ENCODE peak calls at places on chromosomes 2 and 18, in four cellular contexts. R is HFF-Myc, I is heart right ventricle, A is brain microvascular endothelial cell. W is an unnamed sample.

GRCh38 chr18:40738321-40738880 is 1216.6 kb upstream of the PIK3C3 start:
- DNase-seq in R (no peak), I (no peak), A (no peak), W (no peak)

GRCh38 chr2:200968162-200968561 is 4.7 kb upstream of the ORC2 start:
- DNase-seq in R (no peak), I (no peak), A (no peak), W (no peak)

GRCh38 chr2:238415036-238415764 is 11.5 kb upstream of the ASB1 start:
- DNase-seq in R (no peak), I (no peak), A (no peak), W (no peak)

GRCh38 chr18:57353940-57354461 is 1.6 kb downstream of the ST8SIA3 start:
- DNase-seq in R (peak), I (peak), A (peak), W (peak)

GRCh38 chr2:30180230-30180629 is 33.4 kb downstream of the YPEL5 start:
- DNase-seq in R (no peak), I (peak), A (no peak), W (peak)

GRCh38 chr2:84960157-84960506 is 10.8 kb upstream of the KCMF1 start:
- DNase-seq in R (no peak), I (no peak), A (no peak), W (no peak)

GRCh38 chr2:100012575-100012974 is 129.8 kb downstream of the AFF3 start:
- DNase-seq in R (no peak), I (no peak), A (no peak), W (no peak)

GRCh38 chr2:112614201-112614840 is 29.9 kb downstream of the CHCHD5 start:
- DNase-seq in R (no peak), I (no peak), A (no peak), W (no peak)

GRCh38 chr2:180481998-180482397 is 474.9 kb upstream of the CWC22 start:
- DNase-seq in R (no peak), I (no peak), A (no peak), W (no peak)
- TF ChIP-seq CTCF in R (no peak), I (no peak), A (no peak), W (no peak)

DNA sequence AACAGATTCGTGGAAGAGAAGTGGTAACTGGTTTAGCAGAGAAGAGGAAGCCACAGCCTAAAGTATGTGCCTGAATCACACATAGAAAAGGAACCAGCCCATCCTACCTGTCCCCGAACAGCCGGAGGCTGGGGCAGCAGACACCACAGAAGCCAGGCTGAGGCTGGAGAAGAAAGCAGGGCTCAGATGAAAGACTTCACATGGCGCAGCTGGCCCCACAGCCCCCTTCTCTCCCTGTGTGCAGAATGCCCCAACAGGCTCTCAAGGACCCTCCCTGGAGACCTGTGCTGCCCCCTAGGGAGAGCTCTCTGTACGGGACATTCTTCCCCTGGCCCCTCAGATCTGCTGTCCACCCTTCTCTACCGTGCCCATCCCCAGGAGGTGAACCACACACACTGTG is 83.5 kb upstream of the RAB12 start:
- DNase-seq in R (no peak), I (no peak), A (no peak), W (peak)
- TF ChIP-seq CTCF in R (peak), I (no peak), A (peak), W (no peak)

DNA sequence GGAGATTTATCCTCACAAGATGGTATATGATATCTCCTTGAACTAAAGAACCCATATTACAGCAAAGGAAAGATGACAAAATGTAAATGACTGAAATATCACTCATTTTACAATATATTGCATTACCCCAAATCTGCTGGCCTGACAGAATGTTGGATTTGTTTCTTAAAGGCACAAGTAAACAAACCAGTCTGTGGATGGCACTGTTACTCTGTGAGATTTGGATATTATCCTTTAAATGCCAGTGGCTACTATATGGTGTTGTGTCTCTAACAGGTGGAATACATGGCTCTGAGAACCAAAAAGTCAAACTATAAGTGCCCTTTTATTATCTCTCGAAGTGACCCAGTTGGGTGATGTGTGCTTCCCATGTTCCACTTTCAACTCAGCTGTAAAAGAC is 125.7 kb downstream of the PDE1A start:
- DNase-seq in R (no peak), I (no peak), A (no peak), W (no peak)
- TF ChIP-seq CTCF in R (no peak), I (no peak), A (no peak), W (peak)

DNA sequence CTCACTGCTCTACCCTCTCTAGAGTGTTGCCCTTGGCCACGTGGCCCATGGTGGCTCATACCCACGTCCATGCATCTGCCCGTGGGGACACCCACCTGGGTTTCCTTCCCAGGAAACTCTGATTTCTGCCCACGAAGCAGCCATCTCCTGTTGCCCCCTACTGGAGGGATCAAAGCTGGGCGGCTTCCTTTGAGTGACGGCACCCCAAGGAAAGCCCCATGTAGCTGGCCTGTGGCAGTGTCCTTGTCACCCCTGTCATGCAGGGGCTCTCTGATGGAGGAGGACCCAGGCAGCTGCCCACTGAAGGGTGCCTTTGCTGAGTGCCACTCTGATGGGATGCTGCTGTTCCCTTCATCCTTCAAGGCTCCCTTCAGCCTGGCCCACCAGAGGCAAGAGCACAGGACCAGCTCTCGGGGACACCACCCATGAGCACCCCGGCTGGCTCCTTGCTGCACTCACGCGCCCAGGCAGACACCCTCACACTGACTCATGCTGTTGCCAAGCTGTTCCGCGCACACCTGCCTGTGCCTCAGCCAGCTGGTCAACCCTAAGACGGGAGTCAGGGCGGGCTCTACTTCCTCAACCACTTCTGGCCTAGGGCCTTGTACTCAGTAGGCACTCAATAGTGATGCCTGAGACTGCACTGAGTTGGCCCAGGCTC is 101.1 kb downstream of the CTIF start:
- DNase-seq in R (no peak), I (no peak), A (no peak), W (no peak)
- TF ChIP-seq CTCF in R (peak), I (peak), A (peak), W (peak)

DNA sequence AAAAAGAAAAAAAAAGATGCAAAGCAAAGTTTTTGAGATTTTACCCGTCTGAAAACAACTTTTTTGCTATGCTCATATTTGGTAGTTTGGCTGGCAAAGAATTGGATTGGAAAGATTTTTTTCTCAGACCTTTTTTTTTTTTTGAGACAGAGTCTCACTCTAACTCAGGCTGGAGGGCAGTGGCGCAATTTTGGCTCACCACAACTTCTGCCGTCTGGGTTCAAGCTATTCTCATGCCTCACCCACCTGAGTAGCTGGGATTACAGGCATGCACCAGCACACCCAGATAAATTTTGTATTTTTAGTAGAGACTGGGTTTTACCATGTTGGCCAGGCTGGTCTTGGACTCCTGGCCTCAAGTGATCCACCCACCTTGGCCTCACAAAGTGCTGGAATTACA is 56.3 kb upstream of the TANC1 start:
- DNase-seq in R (no peak), I (no peak), A (no peak), W (no peak)
- TF ChIP-seq CTCF in R (no peak), I (no peak), A (no peak), W (no peak)

GRCh38 chr2:215920244-215921100 is 92.9 kb downstream of the MREG start:
- DNase-seq in R (peak), I (peak), A (peak), W (peak)
- TF ChIP-seq CTCF in R (peak), I (peak), A (peak), W (peak)

GRCh38 chr2:54336136-54336976 is 80.3 kb upstream of the TSPYL6 start:
- DNase-seq in R (peak), I (no peak), A (peak), W (no peak)

GRCh38 chr2:54342603-54343002 is 86.6 kb upstream of the TSPYL6 start:
- DNase-seq in R (no peak), I (no peak), A (no peak), W (no peak)

GRCh38 chr2:54336977-54337255 is 80.9 kb upstream of the TSPYL6 start:
- DNase-seq in R (no peak), I (no peak), A (no peak), W (no peak)

GRCh38 chr2:54347622-54348021 is 91.6 kb upstream of the TSPYL6 start:
- DNase-seq in R (no peak), I (no peak), A (no peak), W (no peak)

GRCh38 chr2:54341656-54342055 is 85.6 kb upstream of the TSPYL6 start:
- DNase-seq in R (no peak), I (no peak), A (no peak), W (no peak)
- TF ChIP-seq CTCF in R (no peak), I (peak), A (peak), W (peak)

GRCh38 chr2:197604117-197604516 is 71.3 kb downstream of the RFTN2 start:
- DNase-seq in R (no peak), I (no peak), A (no peak), W (no peak)

GRCh38 chr2:197600306-197600705 is 75.1 kb downstream of the RFTN2 start:
- DNase-seq in R (no peak), I (no peak), A (no peak), W (no peak)

DNA sequence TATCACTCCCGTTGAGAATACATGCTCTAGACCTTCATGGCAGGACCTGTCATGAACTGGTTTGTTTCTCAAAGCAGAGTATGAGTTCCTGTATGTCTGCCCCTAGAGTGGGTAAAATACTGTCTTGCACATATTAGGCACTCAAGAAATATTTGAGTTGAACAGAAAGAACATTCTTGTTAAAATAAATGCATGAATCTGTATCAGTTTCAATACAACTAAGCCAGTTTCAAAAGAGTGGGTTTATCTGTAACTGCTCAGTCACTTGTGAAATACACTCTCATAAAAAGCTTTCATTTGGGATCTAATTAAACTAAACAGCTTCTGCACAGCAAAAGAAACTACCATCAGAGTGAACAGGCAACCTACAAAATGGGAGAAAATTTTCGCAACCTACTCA is 69.2 kb downstream of the RFTN2 start:
- DNase-seq in R (no peak), I (no peak), A (no peak), W (no peak)
- TF ChIP-seq CTCF in R (no peak), I (no peak), A (no peak), W (no peak)

W was measured in osteocyte.